ENCODE peak calls at places on chromosomes 1 and 21, in four cellular contexts. T is HL-60, B is GM12878, I is K562. Z is an unnamed sample.

GRCh38 chr1:230915079-230915478 is 46.8 kb upstream of the C1orf198 start:
- DNase-seq in T (no peak), B (no peak), I (no peak), Z (no peak)

GRCh38 chr1:4615138-4615470 is 39.3 kb upstream of the AJAP1 start:
- DNase-seq in T (no peak), B (no peak), I (no peak), Z (no peak)

GRCh38 chr1:23152966-23153684 is 15.5 kb downstream of the LUZP1 start:
- DNase-seq in T (no peak), B (no peak), I (no peak), Z (no peak)

GRCh38 chr1:190667914-190668313 is 190.2 kb upstream of the BRINP3 start:
- DNase-seq in T (no peak), B (no peak), I (no peak), Z (no peak)

GRCh38 chr1:11653101-11653601 is 1.1 kb downstream of the FBXO2 start:
- DNase-seq in T (no peak), B (no peak), I (peak), Z (no peak)

GRCh38 chr1:58922302-58923089 is 138.6 kb upstream of the JUN start:
- DNase-seq in T (no peak), B (peak), I (no peak), Z (no peak)

GRCh38 chr1:29382851-29383588 is 146.7 kb downstream of the PTPRU start:
- DNase-seq in T (no peak), B (no peak), I (no peak), Z (no peak)

GRCh38 chr1:216600730-216601426 is 122.4 kb downstream of the ESRRG start:
- DNase-seq in T (no peak), B (no peak), I (no peak), Z (peak)

GRCh38 chr1:192167941-192168685 is 9.9 kb downstream of the RGS18 start:
- DNase-seq in T (peak), B (no peak), I (no peak), Z (no peak)

GRCh38 chr21:25813917-25814316 is 79.1 kb downstream of the GABPA start:
- DNase-seq in T (no peak), B (no peak), I (no peak), Z (no peak)

GRCh38 chr21:36804867-36805611 is 106.1 kb downstream of the SIM2 start:
- DNase-seq in T (no peak), B (no peak), I (no peak), Z (no peak)

GRCh38 chr1:29824478-29825273 is 588.4 kb downstream of the PTPRU start:
- DNase-seq in T (no peak), B (no peak), I (no peak), Z (no peak)

DNA sequence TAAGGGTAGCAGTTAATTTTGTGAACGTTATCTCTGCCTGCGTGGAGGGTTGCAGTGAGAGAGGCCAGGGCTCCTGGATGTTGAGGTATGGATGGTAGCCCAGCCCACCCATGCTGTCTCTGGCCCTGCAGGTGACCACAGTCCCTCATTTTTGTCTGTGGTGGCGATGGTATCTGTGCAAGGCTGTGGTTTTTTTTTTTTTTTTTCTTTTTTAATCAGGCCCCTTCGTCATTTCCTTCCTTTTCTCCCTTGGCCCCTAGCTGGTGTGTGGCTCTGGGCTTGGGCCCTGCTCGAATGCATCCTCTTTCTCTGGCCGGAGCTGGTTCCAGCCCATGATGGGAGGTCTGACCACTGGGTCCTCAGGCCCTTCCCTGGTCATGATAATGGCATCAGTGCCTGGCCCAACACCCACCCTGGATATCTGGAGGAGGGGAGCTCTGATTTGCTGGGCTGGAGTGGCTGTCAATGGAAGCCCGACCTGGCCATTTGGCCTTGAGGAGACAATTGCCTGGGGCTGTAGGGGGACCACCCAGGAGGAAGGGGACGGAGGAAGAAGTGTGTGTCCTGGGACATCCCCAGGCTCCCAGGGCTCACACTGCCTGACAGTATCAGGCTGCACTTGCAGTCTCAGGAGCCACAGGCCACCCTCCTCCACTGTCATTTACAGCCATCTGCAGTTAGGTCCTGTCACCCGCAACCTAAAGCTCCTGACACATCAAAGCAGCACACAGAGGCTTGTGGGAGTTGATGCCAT is 8.1 kb upstream of the RNF187 start:
- DNase-seq in T (peak), B (no peak), I (no peak), Z (no peak)
- TF ChIP-seq SPI1 in T (no peak), B (no peak), I (no peak), Z (no peak)

GRCh38 chr1:166839600-166840308 is 479 bp downstream of the POGK start:
- DNase-seq in T (peak), B (no peak), I (peak), Z (peak)

GRCh38 chr1:166838766-166839599 is at the start of gene POGK:
- DNase-seq in T (peak), B (peak), I (peak), Z (peak)

GRCh38 chr1:166843769-166844596 is 4.7 kb downstream of the POGK start:
- DNase-seq in T (no peak), B (no peak), I (no peak), Z (no peak)

GRCh38 chr1:166843322-166843721 is 4.0 kb downstream of the POGK start:
- DNase-seq in T (no peak), B (no peak), I (no peak), Z (no peak)

DNA sequence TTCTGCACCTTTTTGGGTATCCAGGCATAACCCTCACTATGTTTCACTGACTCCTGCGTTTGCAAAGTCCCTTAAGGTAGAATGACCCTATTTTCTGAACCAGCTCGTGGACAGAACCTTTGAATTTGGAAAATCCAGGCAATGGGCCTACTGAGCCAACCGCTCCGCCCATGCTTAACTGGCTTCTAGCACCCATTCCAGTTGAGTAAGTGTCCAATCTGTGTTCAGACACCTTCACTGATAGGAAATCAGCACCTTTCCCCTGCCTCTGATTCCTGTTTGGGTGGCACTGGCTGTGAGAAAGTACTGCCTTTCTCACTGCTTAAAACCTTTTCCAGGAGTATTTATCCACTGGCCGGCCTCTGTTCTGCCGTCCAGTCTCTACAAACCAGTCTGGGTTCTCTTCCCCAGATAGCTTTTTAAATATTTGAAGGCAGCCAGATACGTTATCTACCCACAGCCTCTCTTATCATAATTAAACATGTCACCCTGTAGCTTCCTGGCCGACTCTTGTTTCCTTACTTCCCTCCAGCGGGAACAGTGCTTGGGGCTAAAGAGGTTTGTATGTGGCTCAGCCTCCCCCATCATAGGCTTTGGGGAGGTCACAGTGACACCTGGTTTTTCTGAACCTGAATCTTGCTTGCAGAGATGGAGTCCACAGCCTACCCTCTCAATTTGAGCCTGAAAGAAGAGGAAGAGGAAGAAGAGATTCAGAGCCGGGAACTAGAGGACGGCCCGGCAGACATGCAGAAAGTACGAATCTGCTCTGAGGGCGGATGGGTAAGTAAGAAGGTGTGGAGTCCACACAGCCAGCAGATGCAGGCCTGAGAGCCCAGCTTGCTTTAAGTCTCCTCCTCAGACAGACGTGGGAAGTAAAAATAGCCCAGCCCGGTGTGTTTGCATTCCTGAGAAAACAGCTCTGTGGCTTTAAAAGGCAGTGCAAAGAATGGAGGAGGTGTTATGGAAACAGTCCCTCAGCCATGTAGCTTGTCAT is 1.3 kb downstream of the POGK start:
- DNase-seq in T (peak), B (no peak), I (peak), Z (no peak)
- TF ChIP-seq SPI1 in T (peak), B (no peak), I (peak), Z (no peak)

GRCh38 chr1:206004821-206005220 is 1.6 kb upstream of the RAB7B start:
- DNase-seq in T (no peak), B (no peak), I (no peak), Z (no peak)

GRCh38 chr1:206005234-206005633 is 2.0 kb upstream of the RAB7B start:
- DNase-seq in T (no peak), B (no peak), I (no peak), Z (no peak)

GRCh38 chr1:206005761-206006160 is 2.6 kb upstream of the RAB7B start:
- DNase-seq in T (peak), B (no peak), I (no peak), Z (no peak)

GRCh38 chr1:206004269-206004800 is 1.1 kb upstream of the RAB7B start:
- DNase-seq in T (no peak), B (no peak), I (no peak), Z (no peak)

GRCh38 chr1:206006946-206007345 is 3.8 kb upstream of the RAB7B start:
- DNase-seq in T (no peak), B (no peak), I (no peak), Z (no peak)
- TF ChIP-seq SPI1 in T (no peak), B (no peak), I (no peak), Z (no peak)

GRCh38 chr1:228375578-228376261 is 30.9 kb downstream of the TRIM11 start:
- DNase-seq in T (no peak), B (no peak), I (no peak), Z (no peak)

GRCh38 chr1:228373004-228373680 is 33.5 kb downstream of the TRIM11 start:
- DNase-seq in T (no peak), B (no peak), I (no peak), Z (no peak)

GRCh38 chr1:228373681-228374571 is 32.7 kb downstream of the TRIM11 start:
- DNase-seq in T (no peak), B (no peak), I (no peak), Z (no peak)

GRCh38 chr1:228376262-228376628 is 30.4 kb downstream of the TRIM11 start:
- DNase-seq in T (no peak), B (no peak), I (no peak), Z (no peak)

GRCh38 chr1:228374711-228375577 is 31.7 kb downstream of the TRIM11 start:
- DNase-seq in T (no peak), B (no peak), I (no peak), Z (no peak)
- TF ChIP-seq SPI1 in T (no peak), B (no peak), I (no peak), Z (no peak)

GRCh38 chr1:160618763-160619274 is 28.0 kb downstream of the SLAMF1 start:
- DNase-seq in T (no peak), B (no peak), I (peak), Z (no peak)
- TF ChIP-seq SPI1 in T (no peak), B (no peak), I (no peak), Z (no peak)

GRCh38 chr1:25641329-25641725 is 24.7 kb downstream of the MAN1C1 start:
- DNase-seq in T (no peak), B (no peak), I (no peak), Z (no peak)

GRCh38 chr1:25641931-25642611 is 25.5 kb downstream of the MAN1C1 start:
- DNase-seq in T (no peak), B (no peak), I (no peak), Z (no peak)

GRCh38 chr1:25640646-25641328 is 24.2 kb downstream of the MAN1C1 start:
- DNase-seq in T (no peak), B (no peak), I (no peak), Z (no peak)

GRCh38 chr1:25643962-25644361 is 27.4 kb downstream of the MAN1C1 start:
- DNase-seq in T (no peak), B (no peak), I (no peak), Z (no peak)

GRCh38 chr1:25642710-25643109 is 26.1 kb downstream of the MAN1C1 start:
- DNase-seq in T (peak), B (peak), I (no peak), Z (peak)
- TF ChIP-seq SPI1 in T (no peak), B (no peak), I (no peak), Z (no peak)

DNA sequence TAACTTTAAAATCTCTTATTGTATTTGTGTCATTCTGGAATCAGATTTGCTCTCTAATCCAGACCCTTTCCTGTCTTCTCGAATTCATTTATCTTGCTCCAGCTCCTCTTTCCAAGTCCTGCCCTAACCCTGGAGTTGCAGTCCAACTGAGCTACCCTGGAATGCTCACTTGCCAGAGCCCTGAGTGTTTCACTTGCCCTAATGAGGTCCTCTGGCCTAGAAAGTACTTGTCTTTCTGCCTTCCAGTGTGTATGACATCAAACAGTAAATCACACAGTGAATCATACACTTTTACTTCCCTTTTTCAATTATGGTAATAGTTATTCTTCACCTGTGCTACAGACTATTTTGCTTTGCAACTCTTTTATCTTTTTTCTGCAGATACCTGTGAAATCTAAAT is 96.9 kb downstream of the NEK7 start:
- DNase-seq in T (no peak), B (peak), I (no peak), Z (no peak)
- TF ChIP-seq SPI1 in T (no peak), B (no peak), I (no peak), Z (no peak)

GRCh38 chr1:50333595-50333974 is 89.7 kb downstream of the DMRTA2 start:
- DNase-seq in T (peak), B (no peak), I (peak), Z (peak)
- TF ChIP-seq SPI1 in T (no peak), B (no peak), I (no peak), Z (no peak)

GRCh38 chr1:220843481-220844011 is 35.7 kb upstream of the HLX start:
- DNase-seq in T (no peak), B (no peak), I (no peak), Z (no peak)
- TF ChIP-seq SPI1 in T (no peak), B (no peak), I (no peak), Z (no peak)